ENCODE peak calls at places on chromosomes 12 and 14, in seven cellular contexts. One of them, this sample, is unnamed.

GRCh38 chr12:51188359-51189051 is 15.6 kb upstream of the TFCP2 start:
- DNase-seq in K562: peak
- DNase-seq in Karpas-422: peak
- DNase-seq in GM23248: no peak
- DNase-seq in IMR-90: no peak
- DNase-seq in PC-3: no peak
- DNase-seq in GM12878: peak
- DNase-seq in this sample: peak

GRCh38 chr14:28765169-28765906 is 1.2 kb upstream of the FOXG1 start:
- DNase-seq in GM12878: no peak
- DNase-seq in GM23248: peak
- DNase-seq in K562: no peak
- DNase-seq in Karpas-422: no peak
- DNase-seq in IMR-90: no peak
- DNase-seq in PC-3: no peak
- DNase-seq in this sample: no peak

GRCh38 chr12:107844312-107844921 is 69.9 kb downstream of the ASCL4 start:
- DNase-seq in K562: no peak
- DNase-seq in PC-3: no peak
- DNase-seq in Karpas-422: no peak
- DNase-seq in GM12878: no peak
- DNase-seq in GM23248: peak
- DNase-seq in IMR-90: no peak
- DNase-seq in this sample: no peak

GRCh38 chr12:99810718-99811593 is 163.4 kb downstream of the GARIN6 start:
- DNase-seq in IMR-90: peak
- DNase-seq in GM12878: no peak
- DNase-seq in PC-3: peak
- DNase-seq in K562: no peak
- DNase-seq in GM23248: peak
- DNase-seq in Karpas-422: peak
- DNase-seq in this sample: peak

GRCh38 chr12:76152161-76152807 is 67.8 kb upstream of the NAP1L1 start:
- DNase-seq in Karpas-422: no peak
- DNase-seq in IMR-90: no peak
- DNase-seq in GM23248: no peak
- DNase-seq in PC-3: no peak
- DNase-seq in K562: no peak
- DNase-seq in GM12878: peak
- DNase-seq in this sample: peak

GRCh38 chr12:18643673-18644072 is 94.1 kb downstream of the PLCZ1 start:
- DNase-seq in PC-3: no peak
- DNase-seq in K562: no peak
- DNase-seq in IMR-90: peak
- DNase-seq in GM12878: no peak
- DNase-seq in GM23248: peak
- DNase-seq in Karpas-422: no peak
- DNase-seq in this sample: no peak

GRCh38 chr12:12716151-12716844 is 870 bp upstream of the CDKN1B start:
- DNase-seq in Karpas-422: peak
- DNase-seq in GM12878: no peak
- DNase-seq in PC-3: peak
- DNase-seq in IMR-90: peak
- DNase-seq in GM23248: peak
- DNase-seq in K562: no peak
- DNase-seq in this sample: peak

GRCh38 chr14:37599527-37600368 is 4.3 kb downstream of the TTC6 start:
- DNase-seq in IMR-90: no peak
- DNase-seq in PC-3: peak
- DNase-seq in K562: no peak
- DNase-seq in GM12878: no peak
- DNase-seq in GM23248: peak
- DNase-seq in Karpas-422: no peak
- DNase-seq in this sample: no peak

GRCh38 chr12:7374423-7375144 is 69.4 kb downstream of the CD163L1 start:
- DNase-seq in GM23248: peak
- DNase-seq in IMR-90: peak
- DNase-seq in K562: peak
- DNase-seq in Karpas-422: peak
- DNase-seq in GM12878: no peak
- DNase-seq in PC-3: peak
- DNase-seq in this sample: peak

GRCh38 chr12:131918311-131919050 is 10.6 kb upstream of the PUS1 start:
- DNase-seq in K562: no peak
- DNase-seq in GM12878: no peak
- DNase-seq in Karpas-422: no peak
- DNase-seq in PC-3: no peak
- DNase-seq in IMR-90: no peak
- DNase-seq in GM23248: no peak
- DNase-seq in this sample: no peak

GRCh38 chr12:41604830-41605229 is 416.7 kb downstream of the PDZRN4 start:
- DNase-seq in Karpas-422: no peak
- DNase-seq in PC-3: no peak
- DNase-seq in GM23248: no peak
- DNase-seq in GM12878: no peak
- DNase-seq in IMR-90: no peak
- DNase-seq in K562: no peak
- DNase-seq in this sample: no peak

GRCh38 chr14:105903971-105904370 is 377.6 kb downstream of the TMEM121 start:
- DNase-seq in GM23248: no peak
- DNase-seq in PC-3: no peak
- DNase-seq in IMR-90: no peak
- DNase-seq in K562: no peak
- DNase-seq in Karpas-422: no peak
- DNase-seq in GM12878: no peak
- DNase-seq in this sample: no peak

GRCh38 chr12:97672870-97673269 is 210.3 kb downstream of the RMST start:
- DNase-seq in IMR-90: no peak
- DNase-seq in GM12878: no peak
- DNase-seq in K562: no peak
- DNase-seq in GM23248: no peak
- DNase-seq in Karpas-422: no peak
- DNase-seq in PC-3: no peak
- DNase-seq in this sample: no peak

GRCh38 chr12:126602611-126603010 is 1537.4 kb downstream of the AACS start:
- DNase-seq in K562: no peak
- DNase-seq in IMR-90: no peak
- DNase-seq in GM23248: no peak
- DNase-seq in GM12878: no peak
- DNase-seq in PC-3: no peak
- DNase-seq in Karpas-422: no peak
- DNase-seq in this sample: no peak

GRCh38 chr12:4044736-4045432 is 171.7 kb upstream of the PARP11 start:
- DNase-seq in GM12878: no peak
- DNase-seq in PC-3: no peak
- DNase-seq in IMR-90: no peak
- DNase-seq in GM23248: no peak
- DNase-seq in K562: no peak
- DNase-seq in Karpas-422: no peak
- DNase-seq in this sample: no peak

GRCh38 chr12:2582631-2583616 is 211.8 kb upstream of the FKBP4 start:
- DNase-seq in PC-3: peak
- DNase-seq in Karpas-422: peak
- DNase-seq in IMR-90: peak
- DNase-seq in GM23248: peak
- DNase-seq in GM12878: no peak
- DNase-seq in K562: peak
- DNase-seq in this sample: peak

GRCh38 chr14:75454963-75455546 is 27.2 kb downstream of the JDP2 start:
- DNase-seq in Karpas-422: no peak
- DNase-seq in IMR-90: peak
- DNase-seq in GM23248: peak
- DNase-seq in PC-3: peak
- DNase-seq in K562: peak
- DNase-seq in GM12878: no peak
- DNase-seq in this sample: no peak

GRCh38 chr12:27429606-27430005 is 16.9 kb upstream of the SMCO2 start:
- DNase-seq in IMR-90: no peak
- DNase-seq in K562: no peak
- DNase-seq in PC-3: no peak
- DNase-seq in Karpas-422: no peak
- DNase-seq in GM23248: no peak
- DNase-seq in GM12878: no peak
- DNase-seq in this sample: no peak

GRCh38 chr12:96493101-96493500 is 3.7 kb downstream of the CFAP54 start:
- DNase-seq in GM12878: no peak
- DNase-seq in PC-3: peak
- DNase-seq in K562: no peak
- DNase-seq in GM23248: peak
- DNase-seq in Karpas-422: no peak
- DNase-seq in IMR-90: peak
- DNase-seq in this sample: no peak

GRCh38 chr12:32548691-32549412 is 130.2 kb upstream of the DNM1L start:
- DNase-seq in IMR-90: peak
- DNase-seq in K562: no peak
- DNase-seq in GM23248: peak
- DNase-seq in PC-3: no peak
- DNase-seq in Karpas-422: no peak
- DNase-seq in GM12878: no peak
- DNase-seq in this sample: no peak

GRCh38 chr14:103626150-103626850 is 2.7 kb upstream of the KLC1 start:
- DNase-seq in K562: no peak
- DNase-seq in PC-3: no peak
- DNase-seq in Karpas-422: peak
- DNase-seq in IMR-90: no peak
- DNase-seq in GM23248: peak
- DNase-seq in GM12878: no peak
- DNase-seq in this sample: peak

GRCh38 chr14:88245321-88245720 is 77.7 kb downstream of the KCNK10 start:
- DNase-seq in GM23248: peak
- DNase-seq in Karpas-422: no peak
- DNase-seq in GM12878: no peak
- DNase-seq in IMR-90: no peak
- DNase-seq in PC-3: peak
- DNase-seq in K562: no peak
- DNase-seq in this sample: no peak

DNA sequence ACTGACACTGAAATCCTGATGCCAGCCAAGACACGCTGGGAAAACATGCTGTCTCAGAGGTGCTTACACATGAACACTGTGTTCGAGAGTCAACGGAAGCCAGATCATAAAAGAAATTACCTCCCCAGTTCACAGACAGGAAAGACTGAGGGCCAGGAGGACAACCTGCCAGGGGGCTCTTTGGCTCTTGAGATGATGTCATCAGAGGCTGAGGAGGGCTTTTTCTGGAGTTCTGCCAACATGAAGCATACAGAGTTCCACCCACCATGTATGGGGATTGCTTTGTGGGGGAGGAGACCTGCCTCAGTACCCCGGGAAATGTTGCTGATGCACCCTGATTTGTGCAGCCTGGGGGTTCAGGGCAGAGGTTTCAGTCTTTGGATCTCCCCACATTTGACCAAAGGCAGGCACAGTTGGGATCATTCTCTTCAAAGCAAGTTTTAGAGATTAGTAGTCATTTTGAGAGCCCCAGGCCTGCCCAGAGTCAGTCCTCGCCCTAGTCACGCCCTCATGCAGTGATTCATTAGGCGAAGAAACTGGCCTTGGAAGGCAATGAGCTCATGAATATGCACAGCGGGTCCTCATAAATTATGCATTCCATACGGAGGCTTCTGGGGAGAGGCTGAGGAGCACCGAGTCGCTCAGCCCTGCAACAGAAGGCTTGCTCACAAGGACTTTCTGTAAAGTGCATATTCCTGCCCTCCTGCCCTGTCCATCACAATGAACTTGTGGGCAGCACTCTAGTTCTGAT is 34.9 kb upstream of the EML1 start:
- DNase-seq in GM12878: no peak
- DNase-seq in K562: no peak
- DNase-seq in GM23248: peak
- DNase-seq in PC-3: peak
- DNase-seq in Karpas-422: no peak
- DNase-seq in IMR-90: peak
- DNase-seq in this sample: no peak
- H3K27ac ChIP-seq in GM12878: no peak
- H3K27ac ChIP-seq in K562: no peak
- H3K27ac ChIP-seq in GM23248: peak
- H3K27ac ChIP-seq in PC-3: peak
- H3K27ac ChIP-seq in Karpas-422: no peak
- H3K27ac ChIP-seq in IMR-90: peak
- H3K27ac ChIP-seq in this sample: no peak

GRCh38 chr12:16467304-16467703 is 119.9 kb downstream of the MGST1 start:
- DNase-seq in PC-3: no peak
- DNase-seq in IMR-90: no peak
- DNase-seq in GM23248: no peak
- DNase-seq in GM12878: no peak
- DNase-seq in K562: no peak
- DNase-seq in Karpas-422: no peak
- DNase-seq in this sample: no peak
- H2AFZ ChIP-seq in PC-3: no peak
- H2AFZ ChIP-seq in IMR-90: no peak
- H2AFZ ChIP-seq in GM23248: no peak
- H2AFZ ChIP-seq in GM12878: no peak
- H2AFZ ChIP-seq in K562: no peak
- H2AFZ ChIP-seq in Karpas-422: no peak
- H2AFZ ChIP-seq in this sample: no peak

DNA sequence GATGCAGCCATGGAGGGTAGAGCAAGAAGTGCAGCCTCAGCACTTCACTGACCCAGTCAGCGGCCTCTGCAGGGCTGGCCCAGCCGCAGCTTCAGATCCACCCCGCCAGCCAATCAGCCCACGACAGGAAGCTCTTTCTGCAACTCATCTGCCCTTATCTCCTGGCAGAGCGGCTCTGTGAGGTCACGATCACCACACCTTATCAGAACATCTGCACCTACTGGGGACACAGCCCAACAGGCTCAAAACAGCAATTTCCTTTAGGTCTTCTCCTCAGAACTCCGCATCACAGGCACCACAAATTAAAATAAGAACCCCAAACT is 287.3 kb downstream of the BCL11B start:
- DNase-seq in K562: peak
- DNase-seq in GM12878: no peak
- DNase-seq in GM23248: no peak
- DNase-seq in Karpas-422: no peak
- DNase-seq in PC-3: no peak
- DNase-seq in IMR-90: no peak
- DNase-seq in this sample: no peak
- H3K27ac ChIP-seq in K562: no peak
- H3K27ac ChIP-seq in GM12878: no peak
- H3K27ac ChIP-seq in GM23248: no peak
- H3K27ac ChIP-seq in Karpas-422: no peak
- H3K27ac ChIP-seq in PC-3: no peak
- H3K27ac ChIP-seq in IMR-90: no peak
- H3K27ac ChIP-seq in this sample: no peak

DNA sequence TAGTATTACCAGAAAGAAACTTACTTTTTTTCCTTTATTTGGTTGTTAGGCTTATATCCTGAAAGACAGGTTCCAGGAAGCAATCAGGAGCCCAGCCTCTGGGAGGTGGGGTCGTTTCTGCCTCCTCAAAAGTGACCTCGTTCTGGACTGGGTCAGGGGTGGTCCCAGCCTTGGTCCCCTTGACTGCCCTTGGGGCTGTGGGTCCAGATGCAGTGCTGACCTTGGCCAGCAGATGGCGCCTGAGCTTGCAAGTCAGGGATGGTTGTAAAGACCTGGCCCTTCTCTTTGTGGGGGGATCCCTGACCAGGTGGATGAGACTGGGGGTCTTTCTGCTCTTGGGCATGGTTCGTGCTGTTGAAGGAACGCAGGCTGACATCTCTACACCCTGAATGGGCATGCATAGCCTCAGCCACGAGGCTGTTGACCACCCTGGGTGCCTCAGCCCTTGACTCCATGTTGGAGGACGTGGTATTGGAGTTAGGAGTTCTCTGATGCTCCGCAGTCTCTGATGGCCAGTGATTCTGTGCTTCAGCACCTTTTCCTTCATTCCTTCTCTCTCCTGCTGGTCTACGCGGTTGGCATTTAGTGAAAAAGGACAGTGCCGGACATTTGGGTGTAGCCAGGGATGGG is 62.4 kb downstream of the ADCK1 start:
- DNase-seq in GM23248: peak
- DNase-seq in K562: peak
- DNase-seq in GM12878: peak
- DNase-seq in IMR-90: peak
- DNase-seq in PC-3: peak
- DNase-seq in Karpas-422: peak
- DNase-seq in this sample: peak
- H2AFZ ChIP-seq in GM23248: no peak
- H2AFZ ChIP-seq in K562: no peak
- H2AFZ ChIP-seq in GM12878: no peak
- H2AFZ ChIP-seq in IMR-90: no peak
- H2AFZ ChIP-seq in PC-3: no peak
- H2AFZ ChIP-seq in Karpas-422: no peak
- H2AFZ ChIP-seq in this sample: no peak

This sample was measured in MM.1S.